ENCODE peak calls at places on chromosomes 7 and 10, in six cellular contexts. One of them, this sample, is unnamed.

GRCh38 chr10:6195891-6196290 is 6.8 kb upstream of the PFKFB3 start:
- DNase-seq in stomach: no peak
- DNase-seq in transverse colon: no peak
- DNase-seq in spleen: no peak
- DNase-seq in sigmoid colon: peak; percentile 83
- DNase-seq in H1: no peak
- DNase-seq in this sample: no peak

GRCh38 chr10:103499881-103500280 is 6.4 kb downstream of the NEURL1 start:
- DNase-seq in stomach: no peak
- DNase-seq in transverse colon: no peak
- DNase-seq in spleen: peak; percentile 23
- DNase-seq in sigmoid colon: no peak
- DNase-seq in H1: no peak
- DNase-seq in this sample: no peak

GRCh38 chr10:14588084-14588937 is 186.4 kb downstream of the FAM107B start:
- DNase-seq in stomach: no peak
- DNase-seq in transverse colon: no peak
- DNase-seq in spleen: no peak
- DNase-seq in sigmoid colon: no peak
- DNase-seq in H1: no peak
- DNase-seq in this sample: no peak

GRCh38 chr7:100567751-100568175 is 5.9 kb downstream of the SAP25 start:
- DNase-seq in stomach: no peak
- DNase-seq in transverse colon: no peak
- DNase-seq in spleen: peak; percentile 78
- DNase-seq in sigmoid colon: no peak
- DNase-seq in H1: no peak
- DNase-seq in this sample: no peak

GRCh38 chr10:86413046-86413728 is 46.6 kb upstream of the GRID1 start:
- DNase-seq in stomach: no peak
- DNase-seq in transverse colon: no peak
- DNase-seq in spleen: no peak
- DNase-seq in sigmoid colon: no peak
- DNase-seq in H1: no peak
- DNase-seq in this sample: no peak

GRCh38 chr10:122279725-122280141 is 8.6 kb downstream of the BTBD16 start:
- DNase-seq in stomach: peak; percentile 34
- DNase-seq in transverse colon: no peak
- DNase-seq in spleen: no peak
- DNase-seq in sigmoid colon: peak; percentile 58
- DNase-seq in H1: no peak
- DNase-seq in this sample: no peak

GRCh38 chr7:77247206-77247850 is 47.7 kb upstream of the FGL2 start:
- DNase-seq in stomach: peak; percentile 87
- DNase-seq in transverse colon: peak; percentile 90
- DNase-seq in spleen: peak; percentile 90
- DNase-seq in sigmoid colon: no peak
- DNase-seq in H1: peak; percentile 56
- DNase-seq in this sample: peak; percentile 56

GRCh38 chr10:108899686-108900085 is 1023.6 kb downstream of the XPNPEP1 start:
- DNase-seq in stomach: no peak
- DNase-seq in transverse colon: no peak
- DNase-seq in spleen: no peak
- DNase-seq in sigmoid colon: no peak
- DNase-seq in H1: no peak
- DNase-seq in this sample: no peak

GRCh38 chr7:120320218-120320961 is 47.4 kb downstream of the KCND2 start:
- DNase-seq in stomach: no peak
- DNase-seq in transverse colon: no peak
- DNase-seq in spleen: no peak
- DNase-seq in sigmoid colon: no peak
- DNase-seq in H1: no peak
- DNase-seq in this sample: no peak

GRCh38 chr7:56218510-56218909 is 102.3 kb upstream of the NUPR2 start:
- DNase-seq in stomach: no peak
- DNase-seq in transverse colon: no peak
- DNase-seq in spleen: no peak
- DNase-seq in sigmoid colon: no peak
- DNase-seq in H1: no peak
- DNase-seq in this sample: no peak

GRCh38 chr7:150341263-150342118 is at the start of gene RARRES2:
- DNase-seq in stomach: peak; percentile 51
- DNase-seq in transverse colon: peak; percentile 53
- DNase-seq in spleen: no peak
- DNase-seq in sigmoid colon: peak; percentile 93
- DNase-seq in H1: no peak
- DNase-seq in this sample: no peak

GRCh38 chr7:95102662-95103061 is 195.3 kb downstream of the PPP1R9A start:
- DNase-seq in stomach: no peak
- DNase-seq in transverse colon: no peak
- DNase-seq in spleen: no peak
- DNase-seq in sigmoid colon: no peak
- DNase-seq in H1: no peak
- DNase-seq in this sample: no peak

GRCh38 chr7:98287486-98287959 is 6.0 kb downstream of the BRI3 start:
- DNase-seq in stomach: peak; percentile 75
- DNase-seq in transverse colon: peak; percentile 82
- DNase-seq in spleen: no peak
- DNase-seq in sigmoid colon: no peak
- DNase-seq in H1: peak; percentile 68
- DNase-seq in this sample: no peak

GRCh38 chr7:67487316-67487715 is 490.7 kb downstream of the TYW1 start:
- DNase-seq in stomach: no peak
- DNase-seq in transverse colon: no peak
- DNase-seq in spleen: no peak
- DNase-seq in sigmoid colon: no peak
- DNase-seq in H1: no peak
- DNase-seq in this sample: no peak

GRCh38 chr7:9978111-9979064 is 995.3 kb upstream of the PHF14 start:
- DNase-seq in stomach: no peak
- DNase-seq in transverse colon: no peak
- DNase-seq in spleen: no peak
- DNase-seq in sigmoid colon: no peak
- DNase-seq in H1: no peak
- DNase-seq in this sample: no peak

GRCh38 chr10:44261296-44261695 is 123.6 kb downstream of the CXCL12 start:
- DNase-seq in stomach: no peak
- DNase-seq in transverse colon: no peak
- DNase-seq in spleen: no peak
- DNase-seq in sigmoid colon: no peak
- DNase-seq in H1: no peak
- DNase-seq in this sample: no peak

GRCh38 chr10:23694921-23695824 is 256.3 kb downstream of the OTUD1 start:
- DNase-seq in stomach: no peak
- DNase-seq in transverse colon: no peak
- DNase-seq in spleen: no peak
- DNase-seq in sigmoid colon: no peak
- DNase-seq in H1: no peak
- DNase-seq in this sample: no peak

GRCh38 chr10:25083546-25084111 is 67.2 kb downstream of the THNSL1 start:
- DNase-seq in stomach: no peak
- DNase-seq in transverse colon: no peak
- DNase-seq in spleen: no peak
- DNase-seq in sigmoid colon: no peak
- DNase-seq in H1: no peak
- DNase-seq in this sample: no peak

GRCh38 chr7:90771281-90771680 is 175.2 kb downstream of the CDK14 start:
- DNase-seq in stomach: no peak
- DNase-seq in transverse colon: no peak
- DNase-seq in spleen: no peak
- DNase-seq in sigmoid colon: no peak
- DNase-seq in H1: no peak
- DNase-seq in this sample: no peak

GRCh38 chr7:44633254-44634186 is 27.1 kb downstream of the OGDH start:
- DNase-seq in stomach: peak; percentile 85
- DNase-seq in transverse colon: peak; percentile 52
- DNase-seq in spleen: no peak
- DNase-seq in sigmoid colon: peak; percentile 88
- DNase-seq in H1: no peak
- DNase-seq in this sample: no peak

GRCh38 chr7:44636041-44636580 is 29.7 kb downstream of the OGDH start:
- DNase-seq in stomach: no peak
- DNase-seq in transverse colon: no peak
- DNase-seq in spleen: no peak
- DNase-seq in sigmoid colon: no peak
- DNase-seq in H1: no peak
- DNase-seq in this sample: no peak

GRCh38 chr7:44636926-44637325 is 30.5 kb downstream of the OGDH start:
- DNase-seq in stomach: no peak
- DNase-seq in transverse colon: no peak
- DNase-seq in spleen: no peak
- DNase-seq in sigmoid colon: no peak
- DNase-seq in H1: no peak
- DNase-seq in this sample: no peak

GRCh38 chr7:44634187-44634838 is 27.9 kb downstream of the OGDH start:
- DNase-seq in stomach: peak; percentile 41
- DNase-seq in transverse colon: peak; percentile 61
- DNase-seq in spleen: no peak
- DNase-seq in sigmoid colon: no peak
- DNase-seq in H1: no peak
- DNase-seq in this sample: no peak

DNA sequence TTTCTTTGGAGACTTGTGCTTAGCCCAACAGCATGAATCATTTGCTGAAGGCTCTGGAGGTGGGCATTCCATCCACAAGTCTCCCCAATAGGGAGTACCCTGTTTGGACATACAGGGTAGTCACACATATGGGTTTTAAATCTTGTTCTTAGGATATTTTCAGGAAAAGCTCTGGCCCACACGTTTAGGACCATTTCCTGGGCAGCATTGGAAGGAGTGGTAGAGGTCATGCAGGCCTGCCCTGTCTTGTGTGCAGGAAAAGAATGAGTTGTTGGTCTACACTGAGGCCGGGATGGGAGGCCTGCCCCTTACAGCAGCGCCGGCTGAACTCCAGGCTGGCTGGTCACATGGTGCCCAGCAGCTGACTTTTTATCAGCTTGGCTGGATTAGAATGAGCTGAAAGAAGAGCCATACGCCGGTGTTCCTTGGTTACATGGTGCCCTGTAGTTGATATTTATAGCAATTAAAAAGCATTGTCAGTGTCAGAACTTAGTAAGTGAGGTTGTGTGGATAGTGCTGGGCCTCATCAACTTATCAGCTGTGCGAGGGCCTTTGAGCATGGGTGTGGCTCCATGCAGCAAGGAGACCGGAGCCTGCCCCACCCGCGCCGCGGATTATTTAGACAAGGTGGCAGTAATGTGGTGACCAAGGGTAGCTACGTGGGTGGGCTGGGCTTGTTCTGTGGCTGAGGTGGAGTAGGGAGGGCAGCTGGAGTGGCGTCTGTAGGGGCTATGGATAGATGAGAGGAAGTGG is 28.6 kb downstream of the OGDH start:
- DNase-seq in stomach: peak; percentile 71
- DNase-seq in transverse colon: peak; percentile 83
- DNase-seq in spleen: no peak
- DNase-seq in sigmoid colon: no peak
- DNase-seq in H1: no peak
- DNase-seq in this sample: no peak
- H3K4me3 ChIP-seq in stomach: no peak overlapping the region
- H3K4me3 ChIP-seq in transverse colon: no peak overlapping the region
- H3K4me3 ChIP-seq in spleen: no peak overlapping the region
- H3K4me3 ChIP-seq in sigmoid colon: no peak overlapping the region
- H3K4me3 ChIP-seq in H1: no peak overlapping the region
- H3K4me3 ChIP-seq in this sample: no peak overlapping the region

GRCh38 chr10:29160110-29160669 is 128.7 kb upstream of the LYZL1 start:
- DNase-seq in stomach: no peak
- DNase-seq in transverse colon: no peak
- DNase-seq in spleen: no peak
- DNase-seq in sigmoid colon: no peak
- DNase-seq in H1: no peak
- DNase-seq in this sample: no peak
- TF ChIP-seq POLR2AphosphoS5 in stomach: no peak
- TF ChIP-seq POLR2AphosphoS5 in transverse colon: no peak
- TF ChIP-seq POLR2AphosphoS5 in spleen: no peak
- TF ChIP-seq POLR2AphosphoS5 in sigmoid colon: no peak
- TF ChIP-seq POLR2AphosphoS5 in H1: no peak
- TF ChIP-seq POLR2AphosphoS5 in this sample: no peak

DNA sequence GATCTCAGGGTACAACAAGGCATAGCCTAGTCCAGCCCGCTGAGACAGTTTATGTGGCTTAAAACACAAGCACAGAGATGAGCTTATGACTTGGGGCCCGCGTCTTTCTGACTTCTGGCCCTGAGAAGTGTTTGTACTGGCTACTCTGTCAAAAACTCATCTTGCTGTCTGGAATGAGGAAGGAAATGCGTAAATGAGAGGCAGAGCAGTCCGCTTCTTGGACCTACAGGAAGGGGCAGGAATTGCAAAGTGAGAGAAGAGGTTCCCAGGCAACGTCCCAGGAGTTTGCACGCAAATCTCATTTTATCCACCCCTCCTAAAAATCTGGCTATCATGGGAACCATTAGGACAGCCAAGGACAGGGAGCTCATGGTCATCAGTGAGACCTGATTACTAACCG is 5.5 kb downstream of the ANXA11 start:
- DNase-seq in stomach: peak; percentile 41
- DNase-seq in transverse colon: peak; percentile 52
- DNase-seq in spleen: no peak
- DNase-seq in sigmoid colon: no peak
- DNase-seq in H1: no peak
- DNase-seq in this sample: no peak
- H3K4me3 ChIP-seq in stomach: no peak overlapping the region
- H3K4me3 ChIP-seq in transverse colon: no peak overlapping the region
- H3K4me3 ChIP-seq in spleen: no peak overlapping the region
- H3K4me3 ChIP-seq in sigmoid colon: no peak overlapping the region
- H3K4me3 ChIP-seq in H1: no peak overlapping the region
- H3K4me3 ChIP-seq in this sample: no peak overlapping the region

GRCh38 chr10:75972494-75973276 is 541.3 kb downstream of the LRMDA start:
- DNase-seq in stomach: no peak
- DNase-seq in transverse colon: no peak
- DNase-seq in spleen: no peak
- DNase-seq in sigmoid colon: peak; percentile 79
- DNase-seq in H1: no peak
- DNase-seq in this sample: no peak

GRCh38 chr10:75974080-75974479 is 542.7 kb downstream of the LRMDA start:
- DNase-seq in stomach: no peak
- DNase-seq in transverse colon: no peak
- DNase-seq in spleen: no peak
- DNase-seq in sigmoid colon: no peak
- DNase-seq in H1: no peak
- DNase-seq in this sample: no peak

GRCh38 chr10:75978213-75978612 is 546.8 kb downstream of the LRMDA start:
- DNase-seq in stomach: no peak
- DNase-seq in transverse colon: no peak
- DNase-seq in spleen: no peak
- DNase-seq in sigmoid colon: no peak
- DNase-seq in H1: no peak
- DNase-seq in this sample: no peak

GRCh38 chr10:75976681-75977080 is 545.3 kb downstream of the LRMDA start:
- DNase-seq in stomach: no peak
- DNase-seq in transverse colon: no peak
- DNase-seq in spleen: no peak
- DNase-seq in sigmoid colon: no peak
- DNase-seq in H1: no peak
- DNase-seq in this sample: no peak

DNA sequence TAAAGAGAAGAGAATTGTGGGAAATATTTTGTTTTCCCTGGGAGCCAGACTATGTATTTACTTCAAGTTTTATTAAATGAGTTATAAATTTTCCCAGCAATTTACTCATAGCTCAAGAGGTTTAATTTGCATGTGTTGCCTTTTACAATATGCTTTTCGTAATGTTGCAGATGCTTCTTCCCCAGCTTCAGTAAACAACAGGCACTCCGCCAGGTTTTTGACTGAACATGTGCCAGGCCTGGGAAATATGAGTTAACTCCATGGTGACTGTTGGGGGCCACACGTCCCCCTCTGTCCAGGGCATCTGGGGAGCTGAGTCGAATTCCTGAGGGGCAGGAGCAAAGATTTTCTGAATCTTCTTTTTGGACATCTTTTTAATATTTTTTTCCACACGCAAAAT is 545.7 kb downstream of the LRMDA start:
- DNase-seq in stomach: no peak
- DNase-seq in transverse colon: no peak
- DNase-seq in spleen: no peak
- DNase-seq in sigmoid colon: no peak
- DNase-seq in H1: no peak
- DNase-seq in this sample: no peak
- TF ChIP-seq POLR2AphosphoS5 in stomach: no peak
- TF ChIP-seq POLR2AphosphoS5 in transverse colon: no peak
- TF ChIP-seq POLR2AphosphoS5 in spleen: no peak
- TF ChIP-seq POLR2AphosphoS5 in sigmoid colon: no peak
- TF ChIP-seq POLR2AphosphoS5 in H1: no peak
- TF ChIP-seq POLR2AphosphoS5 in this sample: no peak